ENCODE peak calls at places on chromosomes 5 and 9, in five cellular contexts. L is chondrocyte, M is NCI-H748 treated with DMSO at 0.1 percent for 48 hours, B is kidney tubule cell, O is fibroblast of lung. A is an unnamed sample.

GRCh38 chr9:98702835-98703385 is 5.8 kb downstream of the GABBR2 start:
- DNase-seq in O (no peak), M (no peak), B (no peak), L (no peak), A (no peak)

GRCh38 chr9:33287087-33287490 is 3.2 kb upstream of the NFX1 start:
- DNase-seq in L (no peak), M (peak), O (peak), B (peak), A (no peak)

GRCh38 chr5:81428446-81428845 is 34.5 kb upstream of the ACOT12 start:
- DNase-seq in B (no peak), L (no peak), O (peak), M (no peak), A (no peak)

GRCh38 chr5:45335346-45335745 is 360.8 kb downstream of the HCN1 start:
- DNase-seq in B (no peak), L (no peak), O (no peak), M (no peak), A (no peak)

GRCh38 chr9:98158071-98158791 is 34.2 kb downstream of the CORO2A start:
- DNase-seq in M (peak), L (no peak), O (no peak), B (no peak), A (no peak)

GRCh38 chr5:115758356-115758755 is 58.1 kb downstream of the CDO1 start:
- DNase-seq in M (no peak), B (peak), O (no peak), L (no peak), A (no peak)

GRCh38 chr9:121445986-121446385 is 53.7 kb downstream of the GGTA1 start:
- DNase-seq in B (no peak), L (no peak), M (no peak), O (no peak), A (no peak)

GRCh38 chr9:29285818-29286217 is 1712.5 kb upstream of the C9orf72 start:
- DNase-seq in B (peak), O (peak), M (no peak), L (no peak), A (no peak)

GRCh38 chr5:117454716-117455212 is 880.1 kb upstream of the SEMA6A start:
- DNase-seq in O (peak), M (peak), L (peak), B (peak), A (peak)

GRCh38 chr9:35756743-35757526 is 2.9 kb upstream of the MSMP start:
- DNase-seq in B (peak), L (no peak), M (peak), O (no peak), A (no peak)